ENCODE peak calls at places on chromosomes 13 and 19, in six cellular contexts. One of them, this sample, is unnamed.

GRCh38 chr13:43493496-43494000 is 293.2 kb downstream of the ENOX1 start:
- DNase-seq in stomach: no peak
- DNase-seq in kidney: no peak
- DNase-seq in heart left ventricle: no peak
- DNase-seq in thoracic aorta: no peak
- DNase-seq in HCT116: no peak
- DNase-seq in this sample: no peak

GRCh38 chr13:65656740-65657329 is 1573.3 kb downstream of the PCDH9 start:
- DNase-seq in kidney: no peak
- DNase-seq in stomach: no peak
- DNase-seq in HCT116: no peak
- DNase-seq in heart left ventricle: no peak
- DNase-seq in thoracic aorta: no peak
- DNase-seq in this sample: no peak

GRCh38 chr13:106063591-106064308 is 471.7 kb downstream of the EFNB2 start:
- DNase-seq in HCT116: no peak
- DNase-seq in heart left ventricle: no peak
- DNase-seq in stomach: no peak
- DNase-seq in kidney: no peak
- DNase-seq in thoracic aorta: no peak
- DNase-seq in this sample: no peak

GRCh38 chr13:114104626-114105350 is 27.6 kb downstream of the RASA3 start:
- DNase-seq in kidney: peak; percentile 69
- DNase-seq in stomach: no peak
- DNase-seq in thoracic aorta: no peak
- DNase-seq in HCT116: no peak
- DNase-seq in heart left ventricle: no peak
- DNase-seq in this sample: no peak

GRCh38 chr13:31956944-31957644 is 74.5 kb upstream of the FRY start:
- DNase-seq in kidney: no peak
- DNase-seq in HCT116: no peak
- DNase-seq in thoracic aorta: no peak
- DNase-seq in stomach: no peak
- DNase-seq in heart left ventricle: no peak
- DNase-seq in this sample: no peak

GRCh38 chr13:110388141-110388943 is 81.3 kb downstream of the COL4A2 start:
- DNase-seq in kidney: peak; percentile 87
- DNase-seq in HCT116: no peak
- DNase-seq in heart left ventricle: peak; percentile 70
- DNase-seq in thoracic aorta: peak; percentile 51
- DNase-seq in stomach: no peak
- DNase-seq in this sample: no peak

GRCh38 chr13:55664178-55664577 is 1476.5 kb upstream of the PRR20A start:
- DNase-seq in stomach: no peak
- DNase-seq in kidney: no peak
- DNase-seq in heart left ventricle: no peak
- DNase-seq in thoracic aorta: no peak
- DNase-seq in HCT116: no peak
- DNase-seq in this sample: no peak

GRCh38 chr13:48220592-48221300 is 12.3 kb upstream of the ITM2B start:
- DNase-seq in thoracic aorta: no peak
- DNase-seq in HCT116: no peak
- DNase-seq in stomach: no peak
- DNase-seq in heart left ventricle: no peak
- DNase-seq in kidney: no peak
- DNase-seq in this sample: no peak

GRCh38 chr19:44905437-44906160 is at the start of gene APOE:
- DNase-seq in heart left ventricle: no peak
- DNase-seq in kidney: no peak
- DNase-seq in HCT116: no peak
- DNase-seq in thoracic aorta: no peak
- DNase-seq in stomach: no peak
- DNase-seq in this sample: no peak

GRCh38 chr19:3366104-3366760 is at the start of gene NFIC:
- DNase-seq in heart left ventricle: peak; percentile 83
- DNase-seq in stomach: peak; percentile 78
- DNase-seq in kidney: peak; percentile 95
- DNase-seq in HCT116: peak; percentile 51
- DNase-seq in thoracic aorta: no peak
- DNase-seq in this sample: peak; percentile 19

GRCh38 chr13:73329355-73329754 is 270.6 kb downstream of the KLF5 start:
- DNase-seq in thoracic aorta: no peak
- DNase-seq in heart left ventricle: no peak
- DNase-seq in HCT116: no peak
- DNase-seq in kidney: no peak
- DNase-seq in stomach: no peak
- DNase-seq in this sample: no peak

GRCh38 chr19:791605-792360 is 5.5 kb upstream of the PTBP1 start:
- DNase-seq in heart left ventricle: peak; percentile 37
- DNase-seq in kidney: peak; percentile 78
- DNase-seq in HCT116: no peak
- DNase-seq in stomach: no peak
- DNase-seq in thoracic aorta: no peak
- DNase-seq in this sample: no peak

GRCh38 chr19:15124572-15125231 is 17.5 kb downstream of the SYDE1 start:
- DNase-seq in thoracic aorta: no peak
- DNase-seq in kidney: no peak
- DNase-seq in stomach: peak; percentile 55
- DNase-seq in heart left ventricle: no peak
- DNase-seq in HCT116: no peak
- DNase-seq in this sample: no peak

GRCh38 chr19:39916851-39917396 is 17.5 kb downstream of the FCGBP start:
- DNase-seq in HCT116: no peak
- DNase-seq in kidney: peak; percentile 8
- DNase-seq in heart left ventricle: no peak
- DNase-seq in stomach: no peak
- DNase-seq in thoracic aorta: no peak
- DNase-seq in this sample: no peak

GRCh38 chr19:43555185-43555770 is 20.0 kb downstream of the XRCC1 start:
- DNase-seq in thoracic aorta: no peak
- DNase-seq in kidney: peak; percentile 69
- DNase-seq in heart left ventricle: peak; percentile 57
- DNase-seq in HCT116: no peak
- DNase-seq in stomach: peak; percentile 78
- DNase-seq in this sample: peak; percentile 82

GRCh38 chr19:38441660-38442348 is 8.3 kb downstream of the RYR1 start:
- DNase-seq in thoracic aorta: no peak
- DNase-seq in heart left ventricle: no peak
- DNase-seq in kidney: no peak
- DNase-seq in stomach: no peak
- DNase-seq in HCT116: no peak
- DNase-seq in this sample: no peak
- TF ChIP-seq CTCF in thoracic aorta: no peak
- TF ChIP-seq CTCF in heart left ventricle: no peak
- TF ChIP-seq CTCF in kidney: no peak
- TF ChIP-seq CTCF in stomach: no peak
- TF ChIP-seq CTCF in HCT116: peak; percentile 23
- TF ChIP-seq CTCF in this sample: no peak

GRCh38 chr19:54136086-54136863 is 1.3 kb upstream of the CNOT3 start:
- DNase-seq in thoracic aorta: no peak
- DNase-seq in kidney: peak; percentile 55
- DNase-seq in HCT116: no peak
- DNase-seq in stomach: no peak
- DNase-seq in heart left ventricle: no peak
- DNase-seq in this sample: no peak
- H3K27ac ChIP-seq in thoracic aorta: peak overlapping the region; percentile 48
- H3K27ac ChIP-seq in kidney: peak overlapping the region; percentile 12
- H3K27ac ChIP-seq in HCT116: peak overlapping the region; percentile 25
- H3K27ac ChIP-seq in stomach: peak overlapping the region; percentile 74
- H3K27ac ChIP-seq in heart left ventricle: peak overlapping the region; percentile 17
- H3K27ac ChIP-seq in this sample: peak overlapping the region; percentile 24

GRCh38 chr19:48821633-48822032 is 10.8 kb upstream of the BCAT2 start:
- DNase-seq in HCT116: no peak
- DNase-seq in stomach: no peak
- DNase-seq in kidney: no peak
- DNase-seq in thoracic aorta: no peak
- DNase-seq in heart left ventricle: no peak
- DNase-seq in this sample: no peak

GRCh38 chr19:48830088-48830487 is 6.2 kb downstream of the HSD17B14 start:
- DNase-seq in heart left ventricle: no peak
- DNase-seq in stomach: no peak
- DNase-seq in thoracic aorta: no peak
- DNase-seq in HCT116: no peak
- DNase-seq in kidney: no peak
- DNase-seq in this sample: no peak

GRCh38 chr19:48830965-48831364 is 5.3 kb downstream of the HSD17B14 start:
- DNase-seq in heart left ventricle: no peak
- DNase-seq in kidney: no peak
- DNase-seq in HCT116: no peak
- DNase-seq in stomach: no peak
- DNase-seq in thoracic aorta: no peak
- DNase-seq in this sample: no peak

GRCh38 chr19:48822514-48822913 is 11.7 kb upstream of the BCAT2 start:
- DNase-seq in kidney: no peak
- DNase-seq in heart left ventricle: no peak
- DNase-seq in HCT116: no peak
- DNase-seq in thoracic aorta: no peak
- DNase-seq in stomach: no peak
- DNase-seq in this sample: no peak

DNA sequence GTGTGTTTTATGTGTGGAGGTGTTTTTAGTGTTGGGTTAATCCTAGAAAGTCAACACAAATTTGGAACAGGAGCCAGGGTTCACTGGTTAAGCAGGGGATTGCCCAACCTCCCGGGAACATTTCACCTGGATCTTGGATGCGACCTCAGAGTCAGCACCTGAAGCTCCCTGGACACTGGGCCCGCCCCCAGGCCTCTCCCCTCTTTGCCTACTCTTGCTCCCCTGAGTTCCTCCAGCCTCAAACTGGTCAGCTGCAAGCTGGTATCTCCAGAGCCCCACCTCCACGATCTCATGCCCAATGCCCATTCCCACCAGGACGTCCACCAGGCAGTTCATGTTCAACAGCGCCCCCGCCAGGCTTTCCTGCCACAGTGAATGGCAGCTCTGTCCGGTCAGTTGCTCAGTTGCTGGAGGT is 9.7 kb downstream of the HSD17B14 start:
- DNase-seq in heart left ventricle: no peak
- DNase-seq in kidney: no peak
- DNase-seq in stomach: peak; percentile 62
- DNase-seq in thoracic aorta: no peak
- DNase-seq in HCT116: no peak
- DNase-seq in this sample: no peak
- TF ChIP-seq CTCF in heart left ventricle: no peak
- TF ChIP-seq CTCF in kidney: no peak
- TF ChIP-seq CTCF in stomach: peak; percentile 7
- TF ChIP-seq CTCF in thoracic aorta: no peak
- TF ChIP-seq CTCF in HCT116: peak; percentile 44
- TF ChIP-seq CTCF in this sample: no peak

GRCh38 chr13:75583101-75583500 is 33.5 kb downstream of the UCHL3 start:
- DNase-seq in thoracic aorta: no peak
- DNase-seq in HCT116: no peak
- DNase-seq in stomach: no peak
- DNase-seq in kidney: no peak
- DNase-seq in heart left ventricle: no peak
- DNase-seq in this sample: no peak
- H3K27ac ChIP-seq in thoracic aorta: no peak overlapping the region
- H3K27ac ChIP-seq in HCT116: no peak overlapping the region
- H3K27ac ChIP-seq in stomach: no peak overlapping the region
- H3K27ac ChIP-seq in kidney: no peak overlapping the region
- H3K27ac ChIP-seq in heart left ventricle: no peak overlapping the region
- H3K27ac ChIP-seq in this sample: no peak overlapping the region

DNA sequence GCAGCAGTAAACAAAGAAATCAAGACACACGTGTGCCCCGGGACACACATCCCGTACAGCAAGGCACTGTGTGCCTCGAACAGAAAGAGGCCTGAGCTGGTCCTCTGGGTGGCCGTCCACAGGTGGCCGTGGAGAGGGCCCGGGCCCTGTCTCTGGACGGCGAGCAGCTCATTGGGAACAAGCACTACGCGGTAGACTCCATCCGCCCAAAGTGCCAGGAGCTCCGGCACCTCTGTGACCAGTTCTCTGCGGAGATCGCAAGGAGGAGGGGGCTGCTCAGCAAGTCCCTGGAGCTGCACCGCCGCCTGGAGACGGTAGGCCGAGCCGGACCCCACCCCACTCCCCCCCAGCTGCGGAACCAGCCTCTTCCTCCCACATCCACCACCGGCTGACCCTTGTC is 30.7 kb upstream of the F7 start:
- DNase-seq in kidney: peak; percentile 63
- DNase-seq in thoracic aorta: no peak
- DNase-seq in stomach: no peak
- DNase-seq in HCT116: no peak
- DNase-seq in heart left ventricle: no peak
- DNase-seq in this sample: no peak
- TF ChIP-seq CTCF in kidney: no peak
- TF ChIP-seq CTCF in thoracic aorta: no peak
- TF ChIP-seq CTCF in stomach: no peak
- TF ChIP-seq CTCF in HCT116: no peak
- TF ChIP-seq CTCF in heart left ventricle: no peak
- TF ChIP-seq CTCF in this sample: no peak

GRCh38 chr19:12733369-12733896 is 1.1 kb downstream of the TRIR start:
- DNase-seq in HCT116: no peak
- DNase-seq in thoracic aorta: no peak
- DNase-seq in kidney: no peak
- DNase-seq in heart left ventricle: no peak
- DNase-seq in stomach: no peak
- DNase-seq in this sample: no peak
- H3K27ac ChIP-seq in HCT116: peak overlapping the region; percentile 91
- H3K27ac ChIP-seq in thoracic aorta: peak overlapping the region; percentile 91
- H3K27ac ChIP-seq in kidney: peak overlapping the region; percentile 90
- H3K27ac ChIP-seq in heart left ventricle: peak overlapping the region; percentile 94
- H3K27ac ChIP-seq in stomach: peak overlapping the region; percentile 96
- H3K27ac ChIP-seq in this sample: peak overlapping the region; percentile 90